ENCODE peak calls at places on chromosomes 13 and 19, in six cellular contexts. I, T, Z, R, F and U are unnamed samples.

GRCh38 chr19:17982430-17982829 is 15.5 kb downstream of the KCNN1 start:
- DNase-seq in I (no peak), T (no peak), F (no peak), R (no peak), Z (no peak), U (no peak)

GRCh38 chr13:77857810-77858209 is 60.8 kb downstream of the EDNRB start:
- DNase-seq in R (no peak), I (no peak), T (peak; percentile 72), F (no peak), Z (no peak), U (no peak)

GRCh38 chr19:46984077-46985010 is 35.3 kb upstream of the NPAS1 start:
- DNase-seq in F (no peak), R (no peak), Z (peak; percentile 43), I (no peak), T (peak; percentile 50), U (no peak)

GRCh38 chr13:94169783-94170513 is 309.5 kb downstream of the DCT start:
- DNase-seq in Z (no peak), T (no peak), I (no peak), F (no peak), R (no peak), U (no peak)

GRCh38 chr19:2578391-2578826 is 102.5 kb downstream of the GADD45B start:
- DNase-seq in I (no peak), T (peak; percentile 49), R (no peak), Z (no peak), F (no peak), U (no peak)

GRCh38 chr13:91836554-91836953 is 438.1 kb downstream of the GPC5 start:
- DNase-seq in T (no peak), F (no peak), Z (no peak), R (no peak), I (no peak), U (no peak)

GRCh38 chr13:40170982-40171381 is 495.5 kb downstream of the FOXO1 start:
- DNase-seq in T (no peak), R (no peak), F (no peak), I (no peak), Z (no peak), U (no peak)

GRCh38 chr19:38079926-38080380 is 144.1 kb downstream of the DPF1 start:
- DNase-seq in T (peak; percentile 95), Z (no peak), R (no peak), F (no peak), I (peak; percentile 40), U (no peak)

GRCh38 chr13:102536695-102537485 is 59.9 kb upstream of the TPP2 start:
- DNase-seq in R (no peak), I (no peak), Z (no peak), T (no peak), F (no peak), U (no peak)

GRCh38 chr13:75050419-75051066 is 431.4 kb downstream of the TBC1D4 start:
- DNase-seq in F (no peak), I (peak; percentile 12), Z (no peak), R (no peak), T (peak; percentile 1), U (no peak)

GRCh38 chr13:32499538-32500210 is 38.9 kb downstream of the N4BP2L2 start:
- DNase-seq in F (no peak), R (no peak), I (no peak), Z (no peak), T (no peak), U (no peak)

GRCh38 chr13:79393564-79394249 is 12.3 kb downstream of the RBM26 start:
- DNase-seq in Z (peak; percentile 14), T (no peak), I (no peak), F (peak; percentile 16), R (no peak), U (peak; percentile 87)

GRCh38 chr13:74026753-74027152 is 107.5 kb downstream of the KLF12 start:
- DNase-seq in R (no peak), F (no peak), Z (no peak), T (peak; percentile 37), I (no peak), U (no peak)

GRCh38 chr19:27647423-27647822 is 1565.5 kb downstream of the UQCRFS1 start:
- DNase-seq in T (no peak), F (no peak), Z (no peak), R (no peak), I (no peak), U (no peak)

GRCh38 chr19:31560021-31560770 is 211.0 kb upstream of the TSHZ3 start:
- DNase-seq in F (no peak), I (no peak), Z (no peak), R (no peak), T (peak; percentile 11), U (no peak)

GRCh38 chr13:102460806-102461205 is 59.0 kb upstream of the FGF14 start:
- DNase-seq in Z (no peak), I (no peak), R (no peak), F (no peak), T (no peak), U (no peak)

GRCh38 chr19:18167011-18167410 is 6.6 kb upstream of the IFI30 start:
- DNase-seq in F (no peak), Z (no peak), R (no peak), I (no peak), T (no peak), U (no peak)

GRCh38 chr19:13959962-13960862 is 7.9 kb downstream of the DCAF15 start:
- DNase-seq in R (no peak), T (no peak), I (no peak), Z (no peak), F (no peak), U (no peak)

GRCh38 chr19:1269478-1270167 is 491 bp downstream of the CIRBP start:
- DNase-seq in F (peak; percentile 82), I (peak; percentile 66), T (peak; percentile 81), R (peak; percentile 81), Z (peak; percentile 72), U (peak; percentile 96)
- TF ChIP-seq CTCF in F (no peak), I (peak; percentile 2), T (no peak), R (no peak), Z (no peak), U (no peak)

GRCh38 chr19:15419413-15420025 is 731 bp upstream of the AKAP8L start:
- DNase-seq in R (no peak), F (no peak), T (no peak), Z (no peak), I (no peak), U (no peak)
- TF ChIP-seq CTCF in R (no peak), F (no peak), T (no peak), Z (no peak), I (no peak), U (peak; percentile 2)

DNA sequence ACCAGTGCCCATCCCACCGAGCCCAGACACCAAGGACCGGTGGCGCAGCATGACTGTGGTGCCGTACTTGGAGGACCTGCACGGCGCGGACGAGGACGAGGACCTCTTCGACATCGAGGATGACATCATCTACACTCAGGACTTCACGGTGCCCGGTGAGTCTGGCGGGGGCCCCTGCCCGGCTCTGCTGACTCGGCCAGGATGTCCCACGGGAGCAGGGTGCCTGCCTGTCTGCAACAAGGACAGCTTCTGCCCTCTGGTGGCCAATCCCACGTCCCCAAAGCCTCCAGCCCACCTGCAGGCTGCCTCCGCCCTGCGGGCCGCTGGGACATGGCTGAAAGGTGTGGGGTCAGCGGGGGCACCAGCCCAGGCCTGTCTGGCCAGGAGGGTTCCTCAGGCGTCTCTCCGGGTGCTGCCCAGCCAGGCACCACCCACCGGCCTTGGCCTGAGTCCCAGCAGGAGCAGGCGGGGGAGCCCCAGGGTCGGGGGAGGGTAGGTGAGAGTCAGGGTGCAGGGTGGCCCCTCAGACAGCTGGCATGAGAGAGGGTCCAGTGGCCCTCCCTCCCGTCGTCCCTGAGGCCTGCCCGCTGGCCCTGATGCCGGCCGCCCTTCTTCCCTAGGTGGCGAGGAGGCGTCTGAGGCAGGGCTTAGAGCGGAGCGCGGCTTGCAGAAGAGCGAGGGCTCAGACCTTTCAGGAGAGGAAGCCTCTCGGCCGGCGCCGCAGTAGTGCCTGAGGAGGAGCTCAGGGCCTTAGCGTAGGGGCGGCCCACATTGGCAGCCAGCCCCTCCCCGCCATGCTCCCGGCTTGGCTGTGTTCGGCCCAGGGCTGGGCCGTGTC is 14.6 kb downstream of the CBARP start:
- DNase-seq in Z (no peak), R (no peak), I (no peak), F (no peak), T (peak; percentile 42), U (no peak)
- TF ChIP-seq CTCF in Z (no peak), R (peak; percentile 49), I (peak; percentile 31), F (no peak), T (peak; percentile 45), U (peak; percentile 49)

DNA sequence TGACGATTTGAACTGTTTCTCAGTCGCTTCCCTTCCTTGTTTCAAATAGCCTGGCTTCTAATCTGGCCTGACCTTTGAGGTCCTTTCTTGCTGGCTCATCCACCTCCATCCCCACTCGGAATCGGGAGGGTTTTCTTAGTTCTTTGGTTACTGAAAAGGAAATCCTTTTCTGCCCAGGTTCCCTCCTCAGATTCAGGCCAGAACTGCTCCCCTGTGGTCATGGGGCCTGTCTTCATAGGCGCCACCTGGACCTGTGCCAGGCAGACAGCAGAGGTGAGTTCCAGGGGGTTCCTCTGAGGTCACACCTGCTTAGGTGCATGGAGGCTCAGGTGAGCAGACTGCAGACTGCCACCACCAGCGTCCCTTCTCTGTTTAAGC is 62.4 kb downstream of the AKAP11 start:
- DNase-seq in I (no peak), T (no peak), F (no peak), Z (no peak), R (no peak), U (no peak)
- TF ChIP-seq CTCF in I (no peak), T (no peak), F (no peak), Z (no peak), R (no peak), U (no peak)

DNA sequence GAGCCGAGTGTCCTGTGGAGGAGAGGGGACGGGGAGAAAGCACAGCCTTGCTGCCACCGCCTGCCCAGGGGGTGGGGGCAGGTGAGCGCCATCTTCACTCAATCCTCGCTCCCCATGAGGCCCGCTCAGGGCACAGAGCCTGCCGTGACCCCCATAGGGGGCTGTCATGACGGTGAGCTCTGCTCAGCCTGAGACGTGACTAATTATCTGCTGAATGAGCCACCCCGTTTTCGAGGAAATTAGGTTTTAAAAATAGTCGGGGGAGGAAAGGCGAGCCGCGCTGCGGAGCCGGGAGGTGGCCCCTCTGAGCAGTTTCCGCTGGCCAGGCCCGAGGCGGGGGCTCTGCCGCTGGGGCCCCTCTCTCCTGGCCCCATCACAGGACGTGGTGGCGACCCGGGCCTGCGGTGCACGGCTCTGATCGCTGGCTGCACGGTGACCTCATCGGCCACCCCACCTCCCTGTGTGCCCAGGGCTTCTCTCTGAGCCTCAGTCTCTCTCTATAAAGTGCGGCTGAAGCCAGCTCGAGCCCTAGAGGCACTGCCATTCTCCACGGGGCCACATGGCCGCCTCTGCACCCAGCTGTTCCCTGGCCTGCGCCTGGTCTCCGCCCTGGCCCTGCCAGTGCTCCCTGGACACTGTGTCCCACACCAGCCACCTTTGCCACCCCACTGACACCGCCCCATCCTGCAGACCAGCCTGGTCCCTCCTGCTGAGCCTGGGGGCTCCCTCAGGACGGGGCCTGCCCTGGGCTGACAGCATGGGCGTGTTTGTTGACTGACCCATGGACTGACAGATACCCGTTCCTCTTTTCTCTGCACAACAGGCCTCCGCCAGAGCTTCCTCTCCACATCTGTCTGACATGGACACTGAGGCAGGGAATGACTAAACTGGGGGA is 28.3 kb downstream of the PIP5K1C start:
- DNase-seq in R (no peak), T (peak; percentile 20), I (no peak), F (no peak), Z (no peak), U (no peak)
- TF ChIP-seq CTCF in R (no peak), T (peak; percentile 28), I (no peak), F (no peak), Z (peak; percentile 7), U (peak; percentile 39)

GRCh38 chr19:58469241-58470013 is 2.5 kb downstream of the ZNF324 start:
- DNase-seq in I (no peak), Z (no peak), F (no peak), R (no peak), T (no peak), U (no peak)
- TF ChIP-seq CTCF in I (no peak), Z (no peak), F (no peak), R (no peak), T (no peak), U (no peak)